ENCODE peak calls at places on chromosomes 13 and 19, in eight cellular contexts. U is NCI-H1105; C is Calu3; W is IMR-90; G is activated CD8-positive, alpha-beta T cell treated with anti-CD3 and anti-CD28 coated beads for 36 hours; R is stimulated activated CD4-positive, alpha-beta T cell treated with anti-CD3 and anti-CD28 coated beads, Interleukin-4, amount 100 ng/mL, for 4 hours; M is NCI-H1092; L is CD8-positive, alpha-beta memory T cell. N is an unnamed sample.

GRCh38 chr19:44943801-44944249 is 1.8 kb downstream of the APOC4 start:
- DNase-seq in U (no peak), C (no peak), W (no peak), G (no peak), R (no peak), M (no peak), L (no peak), N (no peak)

GRCh38 chr13:40116008-40116407 is 460.5 kb downstream of the COG6 start:
- DNase-seq in U (no peak), C (peak), W (peak), G (peak), R (peak), M (no peak), L (peak), N (no peak)

GRCh38 chr19:5693195-5694166 is 3.4 kb downstream of the RPL36 start:
- DNase-seq in U (no peak), C (no peak), W (no peak), G (peak), R (no peak), M (no peak), L (no peak), N (no peak)

GRCh38 chr19:46898731-46899130 is 37.9 kb downstream of the ARHGAP35 start:
- DNase-seq in U (no peak), C (no peak), W (peak), G (no peak), R (no peak), M (no peak), L (no peak), N (no peak)

GRCh38 chr19:47005873-47006272 is 13.8 kb upstream of the NPAS1 start:
- DNase-seq in U (no peak), C (peak), W (no peak), G (peak), R (no peak), M (no peak), L (no peak), N (no peak)

GRCh38 chr19:48760514-48761221 is 5.3 kb downstream of the FGF21 start:
- DNase-seq in U (no peak), C (peak), W (no peak), G (peak), R (no peak), M (no peak), L (no peak), N (no peak)

GRCh38 chr13:31556376-31556775 is 182.9 kb upstream of the RXFP2 start:
- DNase-seq in U (no peak), C (no peak), W (peak), G (no peak), R (no peak), M (no peak), L (no peak), N (no peak)

GRCh38 chr19:48445256-48445605 is 552 bp upstream of the GRWD1 start:
- DNase-seq in U (peak), C (peak), W (peak), G (peak), R (no peak), M (peak), L (no peak), N (no peak)

GRCh38 chr19:37999309-38000213 is 92.6 kb downstream of the SIPA1L3 start:
- DNase-seq in U (no peak), C (no peak), W (peak), G (no peak), R (no peak), M (no peak), L (no peak), N (no peak)

GRCh38 chr13:54758795-54759194 is 1730.2 kb downstream of the OLFM4 start:
- DNase-seq in U (no peak), C (no peak), W (no peak), G (no peak), R (no peak), M (no peak), L (no peak), N (no peak)

GRCh38 chr13:74132152-74132767 is 1.9 kb downstream of the KLF12 start:
- DNase-seq in U (no peak), C (no peak), W (peak), G (peak), R (peak), M (no peak), L (peak), N (peak)

GRCh38 chr19:52527954-52528326 is 472 bp downstream of the ZNF808 start:
- DNase-seq in U (no peak), C (no peak), W (no peak), G (no peak), R (no peak), M (no peak), L (no peak), N (no peak)

GRCh38 chr13:112771139-112771876 is 81.5 kb downstream of the ATP11A start:
- DNase-seq in U (no peak), C (no peak), W (no peak), G (no peak), R (no peak), M (peak), L (no peak), N (no peak)

GRCh38 chr19:13208131-13208963 is 58.1 kb downstream of the IER2 start:
- DNase-seq in U (no peak), C (no peak), W (peak), G (peak), R (peak), M (no peak), L (peak), N (no peak)

GRCh38 chr13:104204177-104204576 is 1138.0 kb upstream of the SLC10A2 start:
- DNase-seq in U (no peak), C (no peak), W (no peak), G (no peak), R (no peak), M (no peak), L (no peak), N (no peak)

GRCh38 chr13:103236213-103236612 is 170.0 kb upstream of the SLC10A2 start:
- DNase-seq in U (no peak), C (no peak), W (no peak), G (no peak), R (no peak), M (no peak), L (no peak), N (no peak)

GRCh38 chr19:12865746-12866415 is 15.4 kb downstream of the DNASE2 start:
- DNase-seq in U (no peak), C (no peak), W (no peak), G (no peak), R (no peak), M (no peak), L (no peak), N (no peak)

GRCh38 chr13:20718958-20719566 is 15.6 kb downstream of the IL17D start:
- DNase-seq in U (no peak), C (no peak), W (no peak), G (no peak), R (no peak), M (no peak), L (no peak), N (no peak)

GRCh38 chr13:50130686-50131051 is 115.4 kb downstream of the KCNRG start:
- DNase-seq in U (no peak), C (peak), W (peak), G (peak), R (no peak), M (no peak), L (peak), N (no peak)

GRCh38 chr19:2064788-2065524 is 13.9 kb upstream of the MKNK2 start:
- DNase-seq in U (no peak), C (no peak), W (no peak), G (no peak), R (no peak), M (no peak), L (no peak), N (no peak)

GRCh38 chr13:100491164-100491847 is 97.3 kb downstream of the GGACT start:
- DNase-seq in U (no peak), C (no peak), W (peak), G (no peak), R (no peak), M (peak), L (no peak), N (no peak)

GRCh38 chr13:110428281-110428680 is 121.2 kb downstream of the COL4A2 start:
- DNase-seq in U (no peak), C (no peak), W (no peak), G (no peak), R (no peak), M (no peak), L (no peak), N (no peak)

GRCh38 chr13:25890671-25891212 is 161.1 kb downstream of the SHISA2 start:
- DNase-seq in U (no peak), C (no peak), W (no peak), G (no peak), R (no peak), M (no peak), L (no peak), N (no peak)

GRCh38 chr13:100392709-100393630 is 195.6 kb downstream of the GGACT start:
- DNase-seq in U (no peak), C (peak), W (peak), G (peak), R (peak), M (no peak), L (no peak), N (no peak)

GRCh38 chr19:16325161-16325527 is 518 bp downstream of the KLF2 start:
- DNase-seq in U (no peak), C (peak), W (no peak), G (peak), R (peak), M (no peak), L (no peak), N (peak)

GRCh38 chr13:41791056-41791455 is 169.9 kb downstream of the VWA8 start:
- DNase-seq in U (no peak), C (no peak), W (peak), G (no peak), R (no peak), M (no peak), L (no peak), N (no peak)

GRCh38 chr19:55255618-55256423 is 3.0 kb downstream of the PPP6R1 start:
- DNase-seq in U (no peak), C (no peak), W (peak), G (peak), R (peak), M (no peak), L (peak), N (no peak)

N was measured in naive thymus-derived CD8-positive, alpha-beta T cell.